ENCODE peak calls at places on chromosome 6, in nine cellular contexts. T is HS-5; U is BE2C; B is CD8-positive, alpha-beta T cell; L is T-helper 2 cell; A is left cardiac atrium; P is HT1080; J is Right ventricle myocardium superior; E is mammary epithelial cell. X is an unnamed sample.
A peak's percentile ranks its signal among the peaks of the same experiment; 100 is the strongest.

GRCh38 chr6:132693478-132693877 is 20.4 kb downstream of the VNN1 start:
- DNase-seq in U (no peak), L (no peak), B (no peak), T (no peak), J (no peak), E (no peak), P (no peak), A (no peak), X (no peak)

GRCh38 chr6:170083236-170084051 is 207.4 kb downstream of the DLL1 start:
- DNase-seq in A (peak; percentile 13), P (no peak), L (no peak), U (no peak), E (no peak), J (peak; percentile 41), T (no peak), B (no peak), X (no peak)

GRCh38 chr6:167755461-167755860 is 71.2 kb upstream of the AFDN start:
- DNase-seq in B (no peak), U (no peak), J (no peak), P (no peak), A (no peak), E (no peak), T (no peak), L (no peak), X (no peak)

GRCh38 chr6:151113641-151114040 is 126.1 kb upstream of the AKAP12 start:
- DNase-seq in P (no peak), A (no peak), L (no peak), B (no peak), T (no peak), E (no peak), J (no peak), U (no peak), X (no peak)

GRCh38 chr6:164693934-164694333 is 615.5 kb downstream of the C6orf118 start:
- DNase-seq in L (no peak), B (no peak), U (no peak), P (peak; percentile 81), E (no peak), T (no peak), J (peak; percentile 37), A (peak; percentile 19), X (no peak)

GRCh38 chr6:36627801-36628246 is 33.7 kb downstream of the SRSF3 start:
- DNase-seq in B (no peak), U (no peak), P (peak; percentile 54), J (peak; percentile 78), E (peak; percentile 74), L (no peak), A (peak; percentile 65), T (no peak), X (no peak)

GRCh38 chr6:26125015-26125690 is 37.9 kb downstream of the HFE start:
- DNase-seq in J (peak; percentile 49), P (peak; percentile 66), A (no peak), T (peak; percentile 10), B (peak; percentile 20), U (peak; percentile 16), E (peak; percentile 37), L (no peak), X (no peak)

GRCh38 chr6:144416773-144417172 is 131.6 kb downstream of the UTRN start:
- DNase-seq in U (no peak), T (no peak), J (no peak), E (no peak), A (no peak), L (no peak), P (no peak), B (no peak), X (no peak)

GRCh38 chr6:31734703-31735500 is 1.4 kb downstream of the CLIC1 start:
- DNase-seq in L (no peak), P (peak; percentile 88), A (peak; percentile 77), E (peak; percentile 77), B (peak; percentile 65), J (peak; percentile 63), T (peak; percentile 78), U (peak; percentile 38), X (no peak)

GRCh38 chr6:163711071-163711470 is 296.6 kb downstream of the QKI start:
- DNase-seq in J (no peak), P (no peak), E (no peak), L (no peak), T (no peak), A (no peak), U (no peak), B (no peak), X (no peak)

GRCh38 chr6:30129270-30129669 is 6.7 kb upstream of the TRIM40 start:
- DNase-seq in A (no peak), J (no peak), T (no peak), U (no peak), E (no peak), B (no peak), P (no peak), L (no peak), X (no peak)